ENCODE peak calls at places on chromosomes 12 and 14, in eight cellular contexts. Y is IMR-90; R is fibroblast of lung; H is brain microvascular endothelial cell; D is naive thymus-derived CD4-positive, alpha-beta T cell; O is fibroblast of the aortic adventitia; Q is Panc1; Z is right cardiac atrium. T is an unnamed sample.

GRCh38 chr14:28101992-28102391 is 664.6 kb upstream of the FOXG1 start:
- DNase-seq in Y (no peak), R (no peak), H (no peak), D (no peak), O (no peak), Q (no peak), Z (no peak), T (no peak)

GRCh38 chr14:66037361-66037760 is 448.8 kb upstream of the CCDC196 start:
- DNase-seq in Y (no peak), R (no peak), H (no peak), D (no peak), O (peak), Q (no peak), Z (no peak), T (no peak)

GRCh38 chr14:61754627-61755381 is 7.4 kb upstream of the SNAPC1 start:
- DNase-seq in Y (peak), R (no peak), H (no peak), D (no peak), O (no peak), Q (no peak), Z (no peak), T (no peak)

GRCh38 chr14:39268393-39268792 is 34.7 kb downstream of the MIA2 start:
- DNase-seq in Y (peak), R (peak), H (no peak), D (no peak), O (peak), Q (no peak), Z (no peak), T (no peak)

GRCh38 chr12:26524862-26525465 is 308.0 kb downstream of the ITPR2 start:
- DNase-seq in Y (peak), R (peak), H (peak), D (no peak), O (peak), Q (peak), Z (no peak), T (peak)

GRCh38 chr12:104136577-104136976 is 1.4 kb downstream of the NFYB start:
- DNase-seq in Y (peak), R (peak), H (no peak), D (no peak), O (peak), Q (no peak), Z (no peak), T (peak)

GRCh38 chr12:55995366-55995765 is 1.7 kb upstream of the SUOX start:
- DNase-seq in Y (no peak), R (no peak), H (no peak), D (no peak), O (no peak), Q (no peak), Z (no peak), T (no peak)

GRCh38 chr14:72518809-72519377 is 375.0 kb downstream of the DPF3 start:
- DNase-seq in Y (no peak), R (no peak), H (no peak), D (peak), O (no peak), Q (no peak), Z (no peak), T (no peak)

GRCh38 chr12:26830783-26831601 is 2.0 kb downstream of the ITPR2 start:
- DNase-seq in Y (no peak), R (no peak), H (no peak), D (no peak), O (no peak), Q (no peak), Z (no peak), T (no peak)

GRCh38 chr14:77458249-77458950 is 507 bp downstream of the AHSA1 start:
- DNase-seq in Y (peak), R (peak), H (peak), D (peak), O (peak), Q (no peak), Z (peak), T (peak)

GRCh38 chr14:90454041-90455000 is 57.5 kb downstream of the CALM1 start:
- DNase-seq in Y (peak), R (peak), H (peak), D (no peak), O (peak), Q (no peak), Z (peak), T (peak)

GRCh38 chr12:111101003-111101402 is 180.6 kb upstream of the MYL2 start:
- DNase-seq in Y (no peak), R (no peak), H (no peak), D (no peak), O (no peak), Q (no peak), Z (no peak), T (no peak)

GRCh38 chr12:119266963-119267362 is 67.6 kb upstream of the CCDC60 start:
- DNase-seq in Y (no peak), R (no peak), H (no peak), D (no peak), O (no peak), Q (no peak), Z (no peak), T (no peak)

GRCh38 chr12:131564843-131565242 is 146.0 kb upstream of the SFSWAP start:
- DNase-seq in Y (no peak), R (no peak), H (no peak), D (no peak), O (no peak), Q (no peak), Z (no peak), T (no peak)

GRCh38 chr14:74882103-74882920 is 596 bp downstream of the DLST start:
- DNase-seq in Y (peak), R (peak), H (peak), D (peak), O (peak), Q (no peak), Z (peak), T (peak)

GRCh38 chr14:32978691-32979255 is 40.1 kb downstream of the NPAS3 start:
- DNase-seq in Y (no peak), R (no peak), H (no peak), D (no peak), O (no peak), Q (no peak), Z (no peak), T (no peak)

GRCh38 chr12:56979628-56980027 is 22.2 kb upstream of the RDH16 start:
- DNase-seq in Y (no peak), R (no peak), H (no peak), D (no peak), O (no peak), Q (no peak), Z (no peak), T (no peak)

GRCh38 chr14:66088661-66089060 is 397.5 kb upstream of the CCDC196 start:
- DNase-seq in Y (no peak), R (no peak), H (no peak), D (no peak), O (peak), Q (no peak), Z (no peak), T (no peak)

GRCh38 chr12:112349440-112349839 is 32.8 kb downstream of the HECTD4 start:
- DNase-seq in Y (peak), R (peak), H (no peak), D (no peak), O (no peak), Q (no peak), Z (no peak), T (no peak)

GRCh38 chr12:111288771-111289170 is 80.1 kb downstream of the PHETA1 start:
- DNase-seq in Y (no peak), R (no peak), H (no peak), D (no peak), O (no peak), Q (no peak), Z (no peak), T (no peak)

GRCh38 chr12:131865196-131865875 is 29.1 kb upstream of the ULK1 start:
- DNase-seq in Y (peak), R (no peak), H (peak), D (no peak), O (no peak), Q (peak), Z (no peak), T (peak)

GRCh38 chr12:48045965-48046364 is 41.7 kb upstream of the COL2A1 start:
- DNase-seq in Y (no peak), R (no peak), H (no peak), D (no peak), O (no peak), Q (no peak), Z (no peak), T (no peak)

GRCh38 chr14:37573355-37573754 is 21.7 kb downstream of the FOXA1 start:
- DNase-seq in Y (no peak), R (no peak), H (peak), D (no peak), O (no peak), Q (no peak), Z (no peak), T (no peak)

GRCh38 chr14:67571991-67572323 is 28.1 kb downstream of the PIGH start:
- DNase-seq in Y (no peak), R (no peak), H (no peak), D (no peak), O (no peak), Q (no peak), Z (no peak), T (no peak)

GRCh38 chr14:44449694-44450093 is 57.4 kb downstream of the FSCB start:
- DNase-seq in Y (no peak), R (no peak), H (no peak), D (no peak), O (no peak), Q (no peak), Z (no peak), T (no peak)

GRCh38 chr12:117587646-117588287 is 226.3 kb upstream of the NOS1 start:
- DNase-seq in Y (no peak), R (peak), H (peak), D (peak), O (peak), Q (peak), Z (peak), T (peak)

GRCh38 chr12:122834229-122834920 is 882 bp upstream of the HIP1R start:
- DNase-seq in Y (peak), R (peak), H (no peak), D (no peak), O (peak), Q (no peak), Z (no peak), T (peak)

GRCh38 chr12:118136559-118137003 is 657 bp downstream of the PEBP1 start:
- DNase-seq in Y (peak), R (peak), H (peak), D (no peak), O (peak), Q (no peak), Z (peak), T (peak)

GRCh38 chr14:76922599-76922998 is 96.4 kb downstream of the LRRC74A start:
- DNase-seq in Y (peak), R (peak), H (no peak), D (no peak), O (no peak), Q (no peak), Z (no peak), T (no peak)

GRCh38 chr14:79051009-79051710 is 881.0 kb downstream of the NRXN3 start:
- DNase-seq in Y (no peak), R (no peak), H (no peak), D (no peak), O (no peak), Q (no peak), Z (no peak), T (no peak)

GRCh38 chr14:67963960-67964359 is 144.4 kb downstream of the RAD51B start:
- DNase-seq in Y (no peak), R (no peak), H (no peak), D (no peak), O (no peak), Q (no peak), Z (no peak), T (no peak)

GRCh38 chr12:113877608-113878007 is 88.5 kb downstream of the RBM19 start:
- DNase-seq in Y (no peak), R (no peak), H (no peak), D (no peak), O (no peak), Q (no peak), Z (no peak), T (no peak)

GRCh38 chr12:113874999-113875561 is 91.0 kb downstream of the RBM19 start:
- DNase-seq in Y (peak), R (peak), H (peak), D (no peak), O (peak), Q (no peak), Z (no peak), T (peak)

GRCh38 chr12:113874326-113874725 is 91.8 kb downstream of the RBM19 start:
- DNase-seq in Y (no peak), R (no peak), H (no peak), D (no peak), O (no peak), Q (no peak), Z (no peak), T (no peak)

GRCh38 chr12:113876160-113876559 is 90.0 kb downstream of the RBM19 start:
- DNase-seq in Y (no peak), R (no peak), H (no peak), D (no peak), O (no peak), Q (no peak), Z (no peak), T (no peak)

GRCh38 chr12:113875681-113876080 is 90.4 kb downstream of the RBM19 start:
- DNase-seq in Y (peak), R (peak), H (peak), D (no peak), O (no peak), Q (no peak), Z (no peak), T (no peak)
- H3K4me3 ChIP-seq in Y (no peak), R (no peak), H (no peak), D (no peak), O (no peak), Q (no peak), Z (no peak), T (no peak)

GRCh38 chr12:79911889-79912656 is 22.8 kb downstream of the PPP1R12A start:
- DNase-seq in Y (peak), R (no peak), H (peak), D (no peak), O (peak), Q (no peak), Z (no peak), T (peak)
- H3K4me3 ChIP-seq in Y (no peak), R (no peak), H (no peak), D (no peak), O (no peak), Q (no peak), Z (no peak), T (no peak)

DNA sequence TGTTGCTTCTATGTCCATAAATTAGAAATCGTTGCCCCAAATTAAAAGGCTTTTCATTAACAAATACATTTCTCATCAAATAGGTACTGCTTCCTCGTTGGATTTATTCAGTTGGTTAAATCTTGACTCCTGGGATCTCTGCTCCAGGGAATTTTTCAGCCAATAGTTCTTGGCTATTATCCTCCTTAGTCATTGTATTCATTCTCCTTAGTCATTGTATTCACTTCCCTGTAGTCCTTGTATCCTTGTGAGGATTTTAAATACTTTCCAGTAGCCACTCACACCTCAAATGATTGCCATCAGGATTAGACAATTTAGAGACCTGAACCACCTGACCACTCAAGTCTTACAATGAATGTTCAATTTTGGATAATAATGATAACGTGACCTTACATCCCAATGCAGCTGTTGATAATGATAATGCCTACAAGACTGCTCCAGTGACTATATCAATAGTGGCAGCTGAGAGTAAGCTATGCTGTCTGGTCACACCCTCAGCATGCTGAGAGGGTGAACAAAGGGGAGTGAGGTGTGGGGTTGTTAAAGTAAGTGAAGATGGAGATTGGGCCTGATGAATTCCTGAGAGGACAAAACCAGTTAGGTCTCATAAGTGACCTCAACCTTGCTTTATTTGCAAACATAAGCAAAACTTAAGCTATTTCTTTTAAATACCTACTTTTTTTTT is 193.7 kb upstream of the RTL1 start:
- DNase-seq in Y (no peak), R (no peak), H (no peak), D (no peak), O (peak), Q (no peak), Z (no peak), T (no peak)
- H3K4me3 ChIP-seq in Y (no peak), R (no peak), H (no peak), D (no peak), O (no peak), Q (no peak), Z (no peak), T (no peak)

GRCh38 chr14:53278602-53279506 is 125.7 kb upstream of the DDHD1 start:
- DNase-seq in Y (peak), R (peak), H (peak), D (no peak), O (peak), Q (no peak), Z (no peak), T (peak)

DNA sequence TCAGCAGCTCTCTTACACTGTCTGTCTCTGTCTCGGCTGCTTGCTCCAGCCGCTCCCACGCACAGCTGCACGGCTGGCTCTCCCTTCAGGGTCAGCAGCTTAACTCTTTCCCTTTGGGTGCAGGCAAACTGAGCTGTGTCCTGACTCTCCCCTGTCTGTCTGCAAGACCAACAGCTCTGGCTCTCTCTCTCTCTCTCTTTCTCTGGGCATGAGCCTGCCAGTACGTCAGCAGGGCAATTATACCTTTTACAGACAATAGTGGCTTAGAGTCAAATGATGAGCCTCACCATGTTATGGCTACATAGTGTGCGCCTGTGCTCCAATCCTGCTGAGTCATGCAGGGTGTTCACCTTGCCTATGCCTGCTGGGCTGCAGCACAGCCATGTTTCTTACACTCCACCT is 120.5 kb upstream of the DDHD1 start:
- DNase-seq in Y (peak), R (no peak), H (no peak), D (no peak), O (peak), Q (no peak), Z (no peak), T (no peak)
- H3K4me3 ChIP-seq in Y (no peak), R (no peak), H (no peak), D (no peak), O (no peak), Q (no peak), Z (no peak), T (no peak)

T was measured in MG63.